ENCODE peak calls at places on chromosome 13, in eight cellular contexts. E is activated naive CD8-positive, alpha-beta T cell treated with anti-CD3 and anti-CD28 coated beads for 36 hours; R is Panc1; T is GM03348; G is stimulated activated CD8-positive, alpha-beta memory T cell treated with anti-CD3 and anti-CD28 coated beads, Interleukin-7, amount 100 ng/mL, for 1 hour; D is activated CD4-positive, alpha-beta T cell treated with anti-CD3 and anti-CD28 coated beads, Interleukin-2, amount 50 U/mL, for 4 hours; M is HCT116; A is AG08395. O is an unnamed sample.

GRCh38 chr13:46121033-46121432 is 16.2 kb upstream of the CPB2 start:
- DNase-seq in G (no peak), E (no peak), A (no peak), T (no peak), R (no peak), D (no peak), M (no peak), O (no peak)

GRCh38 chr13:98571955-98572662 is 4.8 kb downstream of the STK24 start:
- DNase-seq in T (peak; percentile 71), M (no peak), E (no peak), D (no peak), G (no peak), R (no peak), A (peak; percentile 74), O (peak; percentile 84)

GRCh38 chr13:98328511-98328910 is 151.4 kb upstream of the RNF113B start:
- DNase-seq in R (no peak), G (no peak), A (no peak), T (no peak), E (no peak), D (no peak), M (no peak), O (no peak)

GRCh38 chr13:73082471-73082870 is 23.7 kb downstream of the KLF5 start:
- DNase-seq in D (no peak), A (no peak), R (no peak), T (no peak), G (no peak), E (no peak), M (no peak), O (no peak)

GRCh38 chr13:52428295-52428694 is 22.1 kb downstream of the VPS36 start:
- DNase-seq in T (no peak), G (no peak), E (no peak), R (no peak), M (no peak), A (no peak), D (no peak), O (no peak)

GRCh38 chr13:48492123-48493075 is 40.5 kb downstream of the RCBTB2 start:
- DNase-seq in G (peak; percentile 46), D (peak; percentile 35), M (no peak), A (peak; percentile 69), T (no peak), E (peak; percentile 72), R (no peak), O (peak; percentile 52)

GRCh38 chr13:22926176-22927007 is 254.4 kb upstream of the SGCG start:
- DNase-seq in G (no peak), M (no peak), A (peak; percentile 25), E (no peak), T (peak; percentile 60), D (no peak), R (no peak), O (peak; percentile 63)

GRCh38 chr13:91572439-91572838 is 174.0 kb downstream of the GPC5 start:
- DNase-seq in A (no peak), D (no peak), T (no peak), E (no peak), M (no peak), G (no peak), R (no peak), O (no peak)

GRCh38 chr13:112700291-112701060 is 10.6 kb downstream of the ATP11A start:
- DNase-seq in T (no peak), R (no peak), E (no peak), A (no peak), D (no peak), M (no peak), G (no peak), O (no peak)

O was measured in gastrocnemius medialis.